ENCODE peak calls at places on chromosome 13, in four cellular contexts. One of them, this sample, is unnamed.

GRCh38 chr13:45464687-45465453 is at the start of gene COG3:
- DNase-seq in GM10248: peak; percentile 97
- DNase-seq in activated T-helper 9 cell treated with anti-CD3 and anti-CD28 coated beads, Interleukin-2, amount 50 U/mL, for 16 hours: peak; percentile 92
- DNase-seq in stimulated activated CD8-positive, alpha-beta memory T cell treated with anti-CD3 and anti-CD28 coated beads, Interleukin-12 subunit alpha, Interleukin-12 subunit beta, amount 100 ng/mL, for 4 hours: peak; percentile 90
- DNase-seq in this sample: peak; percentile 97

GRCh38 chr13:25881946-25882574 is 169.8 kb downstream of the SHISA2 start:
- DNase-seq in stimulated activated CD8-positive, alpha-beta memory T cell treated with anti-CD3 and anti-CD28 coated beads, Interleukin-12 subunit alpha, Interleukin-12 subunit beta, amount 100 ng/mL, for 4 hours: no peak
- DNase-seq in activated T-helper 9 cell treated with anti-CD3 and anti-CD28 coated beads, Interleukin-2, amount 50 U/mL, for 16 hours: no peak
- DNase-seq in GM10248: no peak
- DNase-seq in this sample: no peak

GRCh38 chr13:103097366-103097928 is 31.2 kb upstream of the SLC10A2 start:
- DNase-seq in activated T-helper 9 cell treated with anti-CD3 and anti-CD28 coated beads, Interleukin-2, amount 50 U/mL, for 16 hours: no peak
- DNase-seq in GM10248: no peak
- DNase-seq in stimulated activated CD8-positive, alpha-beta memory T cell treated with anti-CD3 and anti-CD28 coated beads, Interleukin-12 subunit alpha, Interleukin-12 subunit beta, amount 100 ng/mL, for 4 hours: no peak
- DNase-seq in this sample: no peak

GRCh38 chr13:30004204-30004603 is 153.8 kb upstream of the UBL3 start:
- DNase-seq in GM10248: no peak
- DNase-seq in activated T-helper 9 cell treated with anti-CD3 and anti-CD28 coated beads, Interleukin-2, amount 50 U/mL, for 16 hours: no peak
- DNase-seq in stimulated activated CD8-positive, alpha-beta memory T cell treated with anti-CD3 and anti-CD28 coated beads, Interleukin-12 subunit alpha, Interleukin-12 subunit beta, amount 100 ng/mL, for 4 hours: no peak
- DNase-seq in this sample: no peak

GRCh38 chr13:57624565-57625435 is 6.7 kb upstream of the PCDH17 start:
- DNase-seq in GM10248: peak; percentile 31
- DNase-seq in stimulated activated CD8-positive, alpha-beta memory T cell treated with anti-CD3 and anti-CD28 coated beads, Interleukin-12 subunit alpha, Interleukin-12 subunit beta, amount 100 ng/mL, for 4 hours: no peak
- DNase-seq in activated T-helper 9 cell treated with anti-CD3 and anti-CD28 coated beads, Interleukin-2, amount 50 U/mL, for 16 hours: no peak
- DNase-seq in this sample: no peak

GRCh38 chr13:80339841-80340642 is 884 bp downstream of the SPRY2 start:
- DNase-seq in stimulated activated CD8-positive, alpha-beta memory T cell treated with anti-CD3 and anti-CD28 coated beads, Interleukin-12 subunit alpha, Interleukin-12 subunit beta, amount 100 ng/mL, for 4 hours: peak; percentile 8
- DNase-seq in GM10248: peak; percentile 38
- DNase-seq in activated T-helper 9 cell treated with anti-CD3 and anti-CD28 coated beads, Interleukin-2, amount 50 U/mL, for 16 hours: no peak
- DNase-seq in this sample: no peak

GRCh38 chr13:40190656-40191100 is 475.8 kb downstream of the FOXO1 start:
- DNase-seq in activated T-helper 9 cell treated with anti-CD3 and anti-CD28 coated beads, Interleukin-2, amount 50 U/mL, for 16 hours: peak; percentile 37
- DNase-seq in stimulated activated CD8-positive, alpha-beta memory T cell treated with anti-CD3 and anti-CD28 coated beads, Interleukin-12 subunit alpha, Interleukin-12 subunit beta, amount 100 ng/mL, for 4 hours: no peak
- DNase-seq in GM10248: no peak
- DNase-seq in this sample: no peak

GRCh38 chr13:40662866-40663265 is 3.6 kb downstream of the FOXO1 start:
- DNase-seq in GM10248: peak; percentile 62
- DNase-seq in activated T-helper 9 cell treated with anti-CD3 and anti-CD28 coated beads, Interleukin-2, amount 50 U/mL, for 16 hours: peak; percentile 17
- DNase-seq in stimulated activated CD8-positive, alpha-beta memory T cell treated with anti-CD3 and anti-CD28 coated beads, Interleukin-12 subunit alpha, Interleukin-12 subunit beta, amount 100 ng/mL, for 4 hours: no peak
- DNase-seq in this sample: no peak

GRCh38 chr13:112879283-112879833 is 89.7 kb upstream of the MCF2L start:
- DNase-seq in GM10248: no peak
- DNase-seq in activated T-helper 9 cell treated with anti-CD3 and anti-CD28 coated beads, Interleukin-2, amount 50 U/mL, for 16 hours: no peak
- DNase-seq in stimulated activated CD8-positive, alpha-beta memory T cell treated with anti-CD3 and anti-CD28 coated beads, Interleukin-12 subunit alpha, Interleukin-12 subunit beta, amount 100 ng/mL, for 4 hours: no peak
- DNase-seq in this sample: no peak

GRCh38 chr13:20412761-20413355 is 112.8 kb downstream of the CRYL1 start:
- DNase-seq in GM10248: no peak
- DNase-seq in activated T-helper 9 cell treated with anti-CD3 and anti-CD28 coated beads, Interleukin-2, amount 50 U/mL, for 16 hours: no peak
- DNase-seq in stimulated activated CD8-positive, alpha-beta memory T cell treated with anti-CD3 and anti-CD28 coated beads, Interleukin-12 subunit alpha, Interleukin-12 subunit beta, amount 100 ng/mL, for 4 hours: no peak
- DNase-seq in this sample: no peak

GRCh38 chr13:96003304-96003703 is 49.9 kb downstream of the UGGT2 start:
- DNase-seq in stimulated activated CD8-positive, alpha-beta memory T cell treated with anti-CD3 and anti-CD28 coated beads, Interleukin-12 subunit alpha, Interleukin-12 subunit beta, amount 100 ng/mL, for 4 hours: no peak
- DNase-seq in GM10248: no peak
- DNase-seq in activated T-helper 9 cell treated with anti-CD3 and anti-CD28 coated beads, Interleukin-2, amount 50 U/mL, for 16 hours: no peak
- DNase-seq in this sample: no peak

GRCh38 chr13:32426981-32427851 is 714 bp downstream of the N4BP2L1 start:
- DNase-seq in stimulated activated CD8-positive, alpha-beta memory T cell treated with anti-CD3 and anti-CD28 coated beads, Interleukin-12 subunit alpha, Interleukin-12 subunit beta, amount 100 ng/mL, for 4 hours: peak; percentile 37
- DNase-seq in activated T-helper 9 cell treated with anti-CD3 and anti-CD28 coated beads, Interleukin-2, amount 50 U/mL, for 16 hours: peak; percentile 45
- DNase-seq in GM10248: peak; percentile 48
- DNase-seq in this sample: no peak

GRCh38 chr13:87999791-88000190 is 328.6 kb downstream of the SLITRK5 start:
- DNase-seq in GM10248: no peak
- DNase-seq in activated T-helper 9 cell treated with anti-CD3 and anti-CD28 coated beads, Interleukin-2, amount 50 U/mL, for 16 hours: no peak
- DNase-seq in stimulated activated CD8-positive, alpha-beta memory T cell treated with anti-CD3 and anti-CD28 coated beads, Interleukin-12 subunit alpha, Interleukin-12 subunit beta, amount 100 ng/mL, for 4 hours: no peak
- DNase-seq in this sample: no peak

GRCh38 chr13:30982506-30982905 is 50.0 kb downstream of the TEX26 start:
- DNase-seq in stimulated activated CD8-positive, alpha-beta memory T cell treated with anti-CD3 and anti-CD28 coated beads, Interleukin-12 subunit alpha, Interleukin-12 subunit beta, amount 100 ng/mL, for 4 hours: no peak
- DNase-seq in GM10248: no peak
- DNase-seq in activated T-helper 9 cell treated with anti-CD3 and anti-CD28 coated beads, Interleukin-2, amount 50 U/mL, for 16 hours: no peak
- DNase-seq in this sample: no peak

GRCh38 chr13:82698941-82699340 is 1183.3 kb downstream of the SLITRK1 start:
- DNase-seq in activated T-helper 9 cell treated with anti-CD3 and anti-CD28 coated beads, Interleukin-2, amount 50 U/mL, for 16 hours: no peak
- DNase-seq in GM10248: no peak
- DNase-seq in stimulated activated CD8-positive, alpha-beta memory T cell treated with anti-CD3 and anti-CD28 coated beads, Interleukin-12 subunit alpha, Interleukin-12 subunit beta, amount 100 ng/mL, for 4 hours: no peak
- DNase-seq in this sample: no peak

GRCh38 chr13:59774511-59774911 is 389.2 kb downstream of the DIAPH3 start:
- DNase-seq in activated T-helper 9 cell treated with anti-CD3 and anti-CD28 coated beads, Interleukin-2, amount 50 U/mL, for 16 hours: no peak
- DNase-seq in GM10248: no peak
- DNase-seq in stimulated activated CD8-positive, alpha-beta memory T cell treated with anti-CD3 and anti-CD28 coated beads, Interleukin-12 subunit alpha, Interleukin-12 subunit beta, amount 100 ng/mL, for 4 hours: no peak
- DNase-seq in this sample: no peak

GRCh38 chr13:43293008-43293407 is 269.6 kb downstream of the DNAJC15 start:
- DNase-seq in GM10248: no peak
- DNase-seq in activated T-helper 9 cell treated with anti-CD3 and anti-CD28 coated beads, Interleukin-2, amount 50 U/mL, for 16 hours: no peak
- DNase-seq in stimulated activated CD8-positive, alpha-beta memory T cell treated with anti-CD3 and anti-CD28 coated beads, Interleukin-12 subunit alpha, Interleukin-12 subunit beta, amount 100 ng/mL, for 4 hours: no peak
- DNase-seq in this sample: no peak

GRCh38 chr13:82298110-82298509 is 1584.2 kb downstream of the SLITRK1 start:
- DNase-seq in GM10248: no peak
- DNase-seq in activated T-helper 9 cell treated with anti-CD3 and anti-CD28 coated beads, Interleukin-2, amount 50 U/mL, for 16 hours: no peak
- DNase-seq in stimulated activated CD8-positive, alpha-beta memory T cell treated with anti-CD3 and anti-CD28 coated beads, Interleukin-12 subunit alpha, Interleukin-12 subunit beta, amount 100 ng/mL, for 4 hours: no peak
- DNase-seq in this sample: no peak

GRCh38 chr13:73572824-73573223 is 514.0 kb downstream of the KLF5 start:
- DNase-seq in activated T-helper 9 cell treated with anti-CD3 and anti-CD28 coated beads, Interleukin-2, amount 50 U/mL, for 16 hours: no peak
- DNase-seq in GM10248: no peak
- DNase-seq in stimulated activated CD8-positive, alpha-beta memory T cell treated with anti-CD3 and anti-CD28 coated beads, Interleukin-12 subunit alpha, Interleukin-12 subunit beta, amount 100 ng/mL, for 4 hours: no peak
- DNase-seq in this sample: no peak

GRCh38 chr13:102405499-102406079 is 3.7 kb upstream of the FGF14 start:
- DNase-seq in stimulated activated CD8-positive, alpha-beta memory T cell treated with anti-CD3 and anti-CD28 coated beads, Interleukin-12 subunit alpha, Interleukin-12 subunit beta, amount 100 ng/mL, for 4 hours: no peak
- DNase-seq in GM10248: no peak
- DNase-seq in activated T-helper 9 cell treated with anti-CD3 and anti-CD28 coated beads, Interleukin-2, amount 50 U/mL, for 16 hours: no peak
- DNase-seq in this sample: no peak

GRCh38 chr13:108572782-108573211 is 56.6 kb upstream of the MYO16 start:
- DNase-seq in stimulated activated CD8-positive, alpha-beta memory T cell treated with anti-CD3 and anti-CD28 coated beads, Interleukin-12 subunit alpha, Interleukin-12 subunit beta, amount 100 ng/mL, for 4 hours: no peak
- DNase-seq in activated T-helper 9 cell treated with anti-CD3 and anti-CD28 coated beads, Interleukin-2, amount 50 U/mL, for 16 hours: no peak
- DNase-seq in GM10248: no peak
- DNase-seq in this sample: no peak

GRCh38 chr13:97107815-97108534 is 113.7 kb upstream of the OXGR1 start:
- DNase-seq in activated T-helper 9 cell treated with anti-CD3 and anti-CD28 coated beads, Interleukin-2, amount 50 U/mL, for 16 hours: no peak
- DNase-seq in stimulated activated CD8-positive, alpha-beta memory T cell treated with anti-CD3 and anti-CD28 coated beads, Interleukin-12 subunit alpha, Interleukin-12 subunit beta, amount 100 ng/mL, for 4 hours: no peak
- DNase-seq in GM10248: no peak
- DNase-seq in this sample: no peak

GRCh38 chr13:97028441-97029299 is 34.4 kb upstream of the OXGR1 start:
- DNase-seq in activated T-helper 9 cell treated with anti-CD3 and anti-CD28 coated beads, Interleukin-2, amount 50 U/mL, for 16 hours: peak; percentile 8
- DNase-seq in stimulated activated CD8-positive, alpha-beta memory T cell treated with anti-CD3 and anti-CD28 coated beads, Interleukin-12 subunit alpha, Interleukin-12 subunit beta, amount 100 ng/mL, for 4 hours: no peak
- DNase-seq in GM10248: peak; percentile 56
- DNase-seq in this sample: no peak

GRCh38 chr13:78147905-78148304 is 229.3 kb upstream of the EDNRB start:
- DNase-seq in activated T-helper 9 cell treated with anti-CD3 and anti-CD28 coated beads, Interleukin-2, amount 50 U/mL, for 16 hours: no peak
- DNase-seq in stimulated activated CD8-positive, alpha-beta memory T cell treated with anti-CD3 and anti-CD28 coated beads, Interleukin-12 subunit alpha, Interleukin-12 subunit beta, amount 100 ng/mL, for 4 hours: no peak
- DNase-seq in GM10248: no peak
- DNase-seq in this sample: no peak

GRCh38 chr13:50468849-50469669 is 374.4 kb downstream of the DLEU7 start:
- DNase-seq in stimulated activated CD8-positive, alpha-beta memory T cell treated with anti-CD3 and anti-CD28 coated beads, Interleukin-12 subunit alpha, Interleukin-12 subunit beta, amount 100 ng/mL, for 4 hours: no peak
- DNase-seq in activated T-helper 9 cell treated with anti-CD3 and anti-CD28 coated beads, Interleukin-2, amount 50 U/mL, for 16 hours: no peak
- DNase-seq in GM10248: no peak
- DNase-seq in this sample: no peak

GRCh38 chr13:97382276-97382675 is 51.7 kb upstream of the RAP2A start:
- DNase-seq in stimulated activated CD8-positive, alpha-beta memory T cell treated with anti-CD3 and anti-CD28 coated beads, Interleukin-12 subunit alpha, Interleukin-12 subunit beta, amount 100 ng/mL, for 4 hours: no peak
- DNase-seq in GM10248: no peak
- DNase-seq in activated T-helper 9 cell treated with anti-CD3 and anti-CD28 coated beads, Interleukin-2, amount 50 U/mL, for 16 hours: no peak
- DNase-seq in this sample: no peak

GRCh38 chr13:22800726-22801401 is 379.9 kb upstream of the SGCG start:
- DNase-seq in activated T-helper 9 cell treated with anti-CD3 and anti-CD28 coated beads, Interleukin-2, amount 50 U/mL, for 16 hours: no peak
- DNase-seq in GM10248: no peak
- DNase-seq in stimulated activated CD8-positive, alpha-beta memory T cell treated with anti-CD3 and anti-CD28 coated beads, Interleukin-12 subunit alpha, Interleukin-12 subunit beta, amount 100 ng/mL, for 4 hours: no peak
- DNase-seq in this sample: no peak

GRCh38 chr13:102651392-102651791 is 43.5 kb downstream of the METTL21C start:
- DNase-seq in GM10248: no peak
- DNase-seq in activated T-helper 9 cell treated with anti-CD3 and anti-CD28 coated beads, Interleukin-2, amount 50 U/mL, for 16 hours: no peak
- DNase-seq in stimulated activated CD8-positive, alpha-beta memory T cell treated with anti-CD3 and anti-CD28 coated beads, Interleukin-12 subunit alpha, Interleukin-12 subunit beta, amount 100 ng/mL, for 4 hours: no peak
- DNase-seq in this sample: no peak

GRCh38 chr13:24071423-24072075 is 89.0 kb upstream of the SPATA13 start:
- DNase-seq in activated T-helper 9 cell treated with anti-CD3 and anti-CD28 coated beads, Interleukin-2, amount 50 U/mL, for 16 hours: no peak
- DNase-seq in stimulated activated CD8-positive, alpha-beta memory T cell treated with anti-CD3 and anti-CD28 coated beads, Interleukin-12 subunit alpha, Interleukin-12 subunit beta, amount 100 ng/mL, for 4 hours: no peak
- DNase-seq in GM10248: no peak
- DNase-seq in this sample: no peak

GRCh38 chr13:93145199-93145598 is 81.4 kb upstream of the GPC6 start:
- DNase-seq in GM10248: no peak
- DNase-seq in stimulated activated CD8-positive, alpha-beta memory T cell treated with anti-CD3 and anti-CD28 coated beads, Interleukin-12 subunit alpha, Interleukin-12 subunit beta, amount 100 ng/mL, for 4 hours: no peak
- DNase-seq in activated T-helper 9 cell treated with anti-CD3 and anti-CD28 coated beads, Interleukin-2, amount 50 U/mL, for 16 hours: no peak
- DNase-seq in this sample: no peak

GRCh38 chr13:112102243-112102642 is 35.3 kb downstream of the SOX1 start:
- DNase-seq in stimulated activated CD8-positive, alpha-beta memory T cell treated with anti-CD3 and anti-CD28 coated beads, Interleukin-12 subunit alpha, Interleukin-12 subunit beta, amount 100 ng/mL, for 4 hours: no peak
- DNase-seq in GM10248: no peak
- DNase-seq in activated T-helper 9 cell treated with anti-CD3 and anti-CD28 coated beads, Interleukin-2, amount 50 U/mL, for 16 hours: no peak
- DNase-seq in this sample: no peak

GRCh38 chr13:30880151-30880551 is 25.9 kb upstream of the MEDAG start:
- DNase-seq in GM10248: no peak
- DNase-seq in stimulated activated CD8-positive, alpha-beta memory T cell treated with anti-CD3 and anti-CD28 coated beads, Interleukin-12 subunit alpha, Interleukin-12 subunit beta, amount 100 ng/mL, for 4 hours: no peak
- DNase-seq in activated T-helper 9 cell treated with anti-CD3 and anti-CD28 coated beads, Interleukin-2, amount 50 U/mL, for 16 hours: no peak
- DNase-seq in this sample: no peak

GRCh38 chr13:98510156-98510509 is 66.8 kb downstream of the STK24 start:
- DNase-seq in GM10248: no peak
- DNase-seq in activated T-helper 9 cell treated with anti-CD3 and anti-CD28 coated beads, Interleukin-2, amount 50 U/mL, for 16 hours: no peak
- DNase-seq in stimulated activated CD8-positive, alpha-beta memory T cell treated with anti-CD3 and anti-CD28 coated beads, Interleukin-12 subunit alpha, Interleukin-12 subunit beta, amount 100 ng/mL, for 4 hours: no peak
- DNase-seq in this sample: no peak

GRCh38 chr13:31722684-31723083 is 16.6 kb upstream of the RXFP2 start:
- DNase-seq in activated T-helper 9 cell treated with anti-CD3 and anti-CD28 coated beads, Interleukin-2, amount 50 U/mL, for 16 hours: no peak
- DNase-seq in stimulated activated CD8-positive, alpha-beta memory T cell treated with anti-CD3 and anti-CD28 coated beads, Interleukin-12 subunit alpha, Interleukin-12 subunit beta, amount 100 ng/mL, for 4 hours: no peak
- DNase-seq in GM10248: no peak
- DNase-seq in this sample: no peak

GRCh38 chr13:90233933-90234672 is 1113.4 kb upstream of the MIR17HG start:
- DNase-seq in activated T-helper 9 cell treated with anti-CD3 and anti-CD28 coated beads, Interleukin-2, amount 50 U/mL, for 16 hours: no peak
- DNase-seq in GM10248: no peak
- DNase-seq in stimulated activated CD8-positive, alpha-beta memory T cell treated with anti-CD3 and anti-CD28 coated beads, Interleukin-12 subunit alpha, Interleukin-12 subunit beta, amount 100 ng/mL, for 4 hours: no peak
- DNase-seq in this sample: no peak

GRCh38 chr13:30158774-30159445 is 148.4 kb downstream of the KATNAL1 start:
- DNase-seq in stimulated activated CD8-positive, alpha-beta memory T cell treated with anti-CD3 and anti-CD28 coated beads, Interleukin-12 subunit alpha, Interleukin-12 subunit beta, amount 100 ng/mL, for 4 hours: no peak
- DNase-seq in activated T-helper 9 cell treated with anti-CD3 and anti-CD28 coated beads, Interleukin-2, amount 50 U/mL, for 16 hours: no peak
- DNase-seq in GM10248: no peak
- DNase-seq in this sample: no peak

This sample was measured in GM12864.